ENCODE peak calls at places on chromosomes 1 and 21, in six cellular contexts. I, Z, W, Y, K and H are unnamed samples.

GRCh38 chr1:55833452-55834160 is 618.4 kb upstream of the USP24 start:
- DNase-seq in I (no peak), K (no peak), W (no peak), Z (no peak), Y (peak), H (no peak)

GRCh38 chr1:157098519-157098918 is 1.1 kb downstream of the ETV3L start:
- DNase-seq in K (no peak), Y (no peak), Z (no peak), W (peak), I (no peak), H (no peak)

GRCh38 chr1:1782399-1783221 is 4.3 kb upstream of the NADK start:
- DNase-seq in I (no peak), K (no peak), Y (no peak), W (peak), Z (peak), H (no peak)

GRCh38 chr1:112695276-112695675 is 11.7 kb downstream of the RHOC start:
- DNase-seq in Z (no peak), K (no peak), W (no peak), I (no peak), Y (no peak), H (no peak)

GRCh38 chr1:184791199-184791935 is 36.7 kb upstream of the EDEM3 start:
- DNase-seq in I (no peak), K (no peak), Y (peak), Z (no peak), W (no peak), H (no peak)

GRCh38 chr1:111227434-111227833 is at the start of gene CHI3L2:
- DNase-seq in K (no peak), Y (no peak), Z (no peak), W (no peak), I (no peak), H (no peak)

GRCh38 chr1:69483219-69483618 is 84.5 kb upstream of the LRRC7 start:
- DNase-seq in Y (no peak), Z (no peak), W (no peak), K (no peak), I (no peak), H (no peak)

GRCh38 chr1:15353839-15354579 is 55.7 kb upstream of the EFHD2 start:
- DNase-seq in Y (no peak), K (no peak), W (no peak), Z (no peak), I (no peak), H (no peak)

GRCh38 chr1:17673335-17674075 is 81.6 kb upstream of the ACTL8 start:
- DNase-seq in Z (no peak), K (no peak), W (no peak), Y (no peak), I (no peak), H (no peak)

GRCh38 chr1:150281221-150281757 is 1.1 kb upstream of the CIART start:
- DNase-seq in W (peak), Z (peak), K (no peak), I (peak), Y (peak), H (no peak)

GRCh38 chr1:43453442-43454269 is at the start of gene HYI:
- DNase-seq in K (peak), I (peak), Z (peak), W (peak), Y (peak), H (no peak)

GRCh38 chr1:35031103-35031452 is 667 bp downstream of the ZMYM6 start:
- DNase-seq in K (no peak), W (no peak), I (peak), Y (no peak), Z (no peak), H (no peak)

GRCh38 chr1:112358061-112358770 is 37.8 kb upstream of the CTTNBP2NL start:
- DNase-seq in K (no peak), Y (peak), Z (peak), W (no peak), I (no peak), H (no peak)

GRCh38 chr1:167899253-167899681 is 14.7 kb downstream of the ADCY10 start:
- DNase-seq in K (no peak), Y (no peak), W (peak), I (no peak), Z (no peak), H (no peak)

GRCh38 chr1:207461649-207462048 is 7.5 kb downstream of the CR2 start:
- DNase-seq in I (no peak), W (no peak), K (no peak), Z (no peak), Y (no peak), H (no peak)

GRCh38 chr21:28776251-28776650 is 216.4 kb downstream of the LTN1 start:
- DNase-seq in Y (peak), W (no peak), I (no peak), Z (no peak), K (no peak), H (no peak)

GRCh38 chr1:89888480-89889335 is 67.9 kb downstream of the LRRC8D start:
- DNase-seq in K (no peak), Y (no peak), I (no peak), Z (no peak), W (no peak), H (no peak)

GRCh38 chr1:38222906-38223305 is 176.3 kb upstream of the POU3F1 start:
- DNase-seq in I (no peak), Z (no peak), Y (no peak), W (no peak), K (no peak), H (no peak)

GRCh38 chr1:37394574-37395464 is 79.6 kb upstream of the ZC3H12A start:
- DNase-seq in Z (no peak), I (no peak), W (no peak), K (no peak), Y (no peak), H (no peak)

GRCh38 chr21:15825699-15826098 is 95.9 kb downstream of the USP25 start:
- DNase-seq in Z (no peak), W (no peak), Y (no peak), I (no peak), K (no peak), H (no peak)

GRCh38 chr21:15820327-15820726 is 90.5 kb downstream of the USP25 start:
- DNase-seq in Z (no peak), K (no peak), Y (no peak), I (no peak), W (no peak), H (no peak)

GRCh38 chr21:15820857-15821256 is 91.1 kb downstream of the USP25 start:
- DNase-seq in I (no peak), W (no peak), Z (no peak), Y (no peak), K (no peak), H (no peak)

GRCh38 chr21:15826147-15826780 is 96.5 kb downstream of the USP25 start:
- DNase-seq in K (peak), Y (no peak), Z (no peak), W (no peak), I (no peak), H (no peak)

GRCh38 chr21:15823486-15824150 is 93.8 kb downstream of the USP25 start:
- DNase-seq in Z (no peak), I (no peak), Y (no peak), W (no peak), K (no peak), H (no peak)
- H3K4me3 ChIP-seq in Z (no peak), I (no peak), Y (no peak), W (no peak), K (no peak), H (no peak)

DNA sequence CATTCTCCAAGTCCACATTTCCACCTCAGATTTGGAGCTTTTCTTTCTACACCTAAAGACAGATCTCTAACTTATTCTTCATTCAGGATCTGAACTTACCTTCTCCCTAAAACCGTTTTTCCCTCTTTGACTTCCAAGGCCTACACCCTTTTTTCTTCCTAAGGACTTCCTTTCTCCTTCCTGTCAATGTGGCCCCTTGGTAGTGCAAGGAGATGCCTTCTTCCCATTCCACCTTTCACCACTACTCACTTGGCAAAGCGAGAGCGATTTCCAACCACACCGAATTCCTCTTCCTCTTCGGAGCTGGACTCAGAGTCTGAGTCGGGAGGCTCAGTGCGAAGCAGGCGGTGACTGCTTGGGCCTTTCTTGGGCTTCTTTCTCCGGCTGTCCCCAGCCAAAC is 1.3 kb downstream of the EFCAB14 start:
- DNase-seq in I (no peak), Z (no peak), W (no peak), Y (no peak), K (no peak), H (no peak)
- H3K4me3 ChIP-seq in I (peak), Z (peak), W (peak), Y (peak), K (peak), H (peak)

GRCh38 chr1:11653616-11654570 is at the start of gene FBXO2:
- DNase-seq in K (no peak), Z (no peak), I (no peak), Y (no peak), W (no peak), H (no peak)

GRCh38 chr1:11657654-11658053 is 3.0 kb downstream of the FBXO44 start:
- DNase-seq in I (no peak), Y (no peak), K (no peak), Z (no peak), W (no peak), H (no peak)

GRCh38 chr1:11653101-11653601 is 1.1 kb downstream of the FBXO2 start:
- DNase-seq in I (no peak), Y (no peak), K (no peak), W (no peak), Z (no peak), H (no peak)

GRCh38 chr1:11654571-11655262 is at the start of gene FBXO44:
- DNase-seq in W (no peak), I (no peak), K (no peak), Z (no peak), Y (no peak), H (no peak)

DNA sequence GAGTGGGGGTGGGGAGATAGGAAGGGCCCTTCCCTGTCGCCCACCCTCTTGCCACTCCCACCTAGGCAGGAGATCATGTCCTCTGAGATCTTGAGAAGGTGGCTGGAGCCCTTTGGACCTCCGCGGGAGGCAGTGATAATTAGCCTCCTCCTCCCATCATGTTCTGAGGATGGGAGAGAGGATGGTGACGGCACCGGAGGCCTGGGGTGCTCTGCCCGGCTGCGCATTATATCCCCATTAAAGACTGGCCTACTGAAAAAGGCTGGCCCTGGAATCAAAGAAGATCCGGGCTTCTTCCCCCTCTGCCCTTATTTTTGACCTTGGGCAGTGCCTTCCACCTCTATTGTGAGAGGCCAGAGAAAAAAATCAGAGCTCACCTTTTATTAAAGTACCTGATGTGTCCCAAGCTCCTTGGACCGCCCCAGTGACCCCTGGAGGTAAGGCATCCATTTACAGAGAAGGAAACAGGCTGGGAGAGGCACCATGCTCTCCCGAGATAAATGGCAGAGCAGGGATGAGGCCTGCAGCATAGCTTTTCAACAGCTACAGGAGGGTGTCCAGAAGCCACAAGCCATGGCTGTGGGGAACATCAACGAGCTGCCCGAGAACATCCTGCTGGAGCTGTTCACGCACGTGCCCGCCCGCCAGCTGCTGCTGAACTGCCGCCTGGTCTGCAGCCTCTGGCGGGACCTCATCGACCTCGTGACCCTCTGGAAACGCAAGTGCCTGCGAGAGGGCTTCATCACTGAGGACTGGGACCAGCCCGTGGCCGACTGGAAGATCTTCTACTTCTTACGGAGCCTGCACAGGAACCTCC is 794 bp downstream of the FBXO44 start:
- DNase-seq in I (no peak), Y (no peak), Z (no peak), W (no peak), K (no peak), H (no peak)
- H3K4me3 ChIP-seq in I (peak), Y (peak), Z (peak), W (peak), K (peak), H (peak)

GRCh38 chr1:205593532-205593931 is 38.3 kb downstream of the ELK4 start:
- DNase-seq in I (no peak), W (no peak), Y (no peak), Z (no peak), K (no peak), H (no peak)

GRCh38 chr1:205592443-205593003 is 39.3 kb downstream of the ELK4 start:
- DNase-seq in I (no peak), Z (peak), Y (no peak), K (no peak), W (peak), H (no peak)

GRCh38 chr1:205594846-205595245 is 37.0 kb downstream of the ELK4 start:
- DNase-seq in K (no peak), I (no peak), W (peak), Y (no peak), Z (peak), H (no peak)

GRCh38 chr1:205595435-205595834 is 36.4 kb downstream of the ELK4 start:
- DNase-seq in Y (no peak), Z (no peak), I (no peak), K (no peak), W (peak), H (no peak)

GRCh38 chr1:205593967-205594366 is 37.8 kb downstream of the ELK4 start:
- DNase-seq in I (no peak), W (peak), Y (no peak), K (no peak), Z (peak), H (no peak)
- H3K4me3 ChIP-seq in I (no peak), W (no peak), Y (no peak), K (no peak), Z (no peak), H (no peak)

GRCh38 chr1:2789164-2789985 is 12.1 kb downstream of the TTC34 start:
- DNase-seq in W (peak), Z (no peak), K (no peak), I (no peak), Y (no peak), H (no peak)
- H3K4me3 ChIP-seq in W (no peak), Z (no peak), K (no peak), I (no peak), Y (no peak), H (no peak)

GRCh38 chr1:102107441-102107840 is 110.7 kb upstream of the OLFM3 start:
- DNase-seq in K (no peak), W (no peak), I (no peak), Z (no peak), Y (no peak), H (no peak)
- H3K4me3 ChIP-seq in K (no peak), W (no peak), I (no peak), Z (no peak), Y (no peak), H (no peak)

GRCh38 chr1:202752799-202753198 is 42.5 kb upstream of the SYT2 start:
- DNase-seq in Y (no peak), Z (no peak), K (no peak), W (no peak), I (no peak), H (no peak)
- H3K4me3 ChIP-seq in Y (no peak), Z (no peak), K (no peak), W (no peak), I (no peak), H (no peak)

GRCh38 chr1:210235363-210236053 is 2.9 kb downstream of the SERTAD4 start:
- DNase-seq in I (no peak), K (no peak), Z (no peak), W (no peak), Y (no peak), H (no peak)
- H3K4me3 ChIP-seq in I (no peak), K (no peak), Z (no peak), W (no peak), Y (no peak), H (no peak)

GRCh38 chr1:159207774-159208459 is 3.2 kb downstream of the ACKR1 start:
- DNase-seq in W (no peak), K (no peak), Y (no peak), Z (no peak), I (no peak), H (no peak)
- H3K4me3 ChIP-seq in W (no peak), K (no peak), Y (no peak), Z (peak), I (no peak), H (peak)

DNA sequence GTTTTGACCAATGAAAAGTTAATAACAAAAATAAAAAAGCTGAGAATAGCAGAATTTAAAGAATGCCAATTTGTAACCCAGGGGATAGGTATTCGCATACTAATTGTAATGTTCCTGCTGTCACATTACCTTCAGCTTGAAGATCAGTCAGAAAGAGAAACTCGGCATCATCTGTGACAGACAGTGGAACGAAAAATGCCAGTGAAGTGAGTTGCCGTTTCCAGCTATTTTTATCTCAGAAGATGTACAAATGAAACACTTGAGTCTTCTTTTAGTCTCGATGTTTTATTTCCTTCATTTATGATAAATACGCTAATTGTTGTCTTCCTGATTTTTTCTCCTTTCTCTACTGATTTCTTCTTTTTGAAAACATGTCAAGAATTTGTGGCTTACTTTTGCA is 26.1 kb downstream of the RGS21 start:
- DNase-seq in W (no peak), I (no peak), K (no peak), Z (no peak), Y (no peak), H (no peak)
- H3K4me3 ChIP-seq in W (no peak), I (no peak), K (no peak), Z (no peak), Y (no peak), H (no peak)